ENCODE peak calls at places on chromosome 13, in five cellular contexts. A, Q, N, M and C are unnamed samples.

GRCh38 chr13:111945086-111945485 is 121.9 kb upstream of the SOX1 start:
- DNase-seq in M (no peak), N (no peak), A (no peak), Q (no peak), C (no peak)

GRCh38 chr13:75178436-75178835 is 303.5 kb downstream of the TBC1D4 start:
- DNase-seq in Q (no peak), M (no peak), N (no peak), A (no peak), C (no peak)

GRCh38 chr13:46389985-46390384 is 2.9 kb upstream of the RUBCNL start:
- DNase-seq in M (no peak), Q (peak; percentile 49), A (no peak), N (peak; percentile 34), C (no peak)

GRCh38 chr13:99663908-99664307 is 162.6 kb downstream of the TM9SF2 start:
- DNase-seq in Q (no peak), A (no peak), N (no peak), M (no peak), C (no peak)

GRCh38 chr13:76826527-76826926 is 59.7 kb downstream of the KCTD12 start:
- DNase-seq in N (no peak), A (no peak), Q (no peak), M (no peak), C (no peak)

GRCh38 chr13:72638059-72638815 is 89.2 kb downstream of the MZT1 start:
- DNase-seq in Q (no peak), M (no peak), N (no peak), A (no peak), C (no peak)

GRCh38 chr13:46962286-46962941 is 65.6 kb upstream of the HTR2A start:
- DNase-seq in A (no peak), Q (no peak), N (peak; percentile 68), M (peak; percentile 73), C (peak; percentile 28)

GRCh38 chr13:107964356-107964755 is 251.0 kb downstream of the LIG4 start:
- DNase-seq in N (no peak), Q (no peak), M (no peak), A (no peak), C (no peak)

GRCh38 chr13:27960362-27961226 is 8.5 kb downstream of the CDX2 start:
- DNase-seq in N (peak; percentile 28), A (no peak), Q (peak; percentile 61), M (no peak), C (peak; percentile 18)

GRCh38 chr13:102089177-102089576 is 312.7 kb downstream of the FGF14 start:
- DNase-seq in Q (no peak), M (no peak), N (peak; percentile 52), A (no peak), C (no peak)

GRCh38 chr13:44266305-44266704 is 107.3 kb upstream of the SERP2 start:
- DNase-seq in A (no peak), M (no peak), N (no peak), Q (no peak), C (no peak)

GRCh38 chr13:31385534-31385933 is 185.8 kb downstream of the B3GLCT start:
- DNase-seq in Q (no peak), N (no peak), A (no peak), M (no peak), C (no peak)

GRCh38 chr13:43846496-43846895 is 33.0 kb downstream of the CCDC122 start:
- DNase-seq in Q (no peak), M (peak; percentile 72), A (peak; percentile 44), N (peak; percentile 72), C (peak; percentile 24)

GRCh38 chr13:29925457-29925856 is 75.0 kb upstream of the UBL3 start:
- DNase-seq in M (peak; percentile 78), Q (no peak), A (no peak), N (peak; percentile 89), C (peak; percentile 75)

GRCh38 chr13:95191821-95192220 is 109.4 kb downstream of the ABCC4 start:
- DNase-seq in A (peak; percentile 36), M (peak; percentile 74), Q (peak; percentile 95), N (peak; percentile 90), C (peak; percentile 57)

GRCh38 chr13:77443511-77443910 is 92.0 kb upstream of the SCEL start:
- DNase-seq in M (no peak), N (no peak), A (no peak), Q (no peak), C (no peak)

GRCh38 chr13:57787058-57787791 is 155.7 kb downstream of the PCDH17 start:
- DNase-seq in Q (no peak), N (no peak), M (no peak), A (no peak), C (no peak)

GRCh38 chr13:28609936-28610335 is 49.0 kb upstream of the POMP start:
- DNase-seq in N (peak; percentile 71), Q (no peak), A (peak; percentile 24), M (peak; percentile 87), C (peak; percentile 66)

GRCh38 chr13:52348983-52349780 is 56.8 kb downstream of the THSD1 start:
- DNase-seq in M (peak; percentile 85), A (no peak), N (peak; percentile 85), Q (no peak), C (peak; percentile 72)

GRCh38 chr13:100491164-100491847 is 97.3 kb downstream of the GGACT start:
- DNase-seq in Q (no peak), N (peak; percentile 79), M (peak; percentile 63), A (no peak), C (no peak)

GRCh38 chr13:49220856-49221614 is 897 bp downstream of the MLNR start:
- DNase-seq in M (peak; percentile 12), A (no peak), Q (no peak), N (peak; percentile 45), C (no peak)

GRCh38 chr13:46831588-46832194 is 34.7 kb upstream of the ESD start:
- DNase-seq in M (peak; percentile 58), N (peak; percentile 82), A (no peak), Q (peak; percentile 60), C (peak; percentile 36)

GRCh38 chr13:113152894-113153809 is 5.3 kb upstream of the PROZ start:
- DNase-seq in M (no peak), Q (peak; percentile 36), A (no peak), N (no peak), C (no peak)

GRCh38 chr13:36752673-36753072 is 66.3 kb upstream of the RFXAP start:
- DNase-seq in M (peak; percentile 7), Q (no peak), A (no peak), N (no peak), C (no peak)

GRCh38 chr13:22700488-22700887 is 480.3 kb upstream of the SGCG start:
- DNase-seq in M (no peak), A (no peak), N (no peak), Q (no peak), C (no peak)

GRCh38 chr13:71368301-71368700 is 498.7 kb downstream of the DACH1 start:
- DNase-seq in Q (no peak), N (no peak), M (no peak), A (no peak), C (no peak)

GRCh38 chr13:25608181-25608580 is 236.4 kb downstream of the ATP8A2 start:
- DNase-seq in N (peak; percentile 14), A (no peak), M (no peak), Q (no peak), C (no peak)

GRCh38 chr13:50645092-50645491 is 198.4 kb downstream of the DLEU7 start:
- DNase-seq in N (peak; percentile 25), Q (no peak), M (no peak), A (peak; percentile 70), C (peak; percentile 9)

GRCh38 chr13:41259875-41260501 is 3.4 kb downstream of the MTRF1 start:
- DNase-seq in Q (no peak), N (no peak), M (no peak), A (no peak), C (no peak)

GRCh38 chr13:93098972-93099371 is 127.6 kb upstream of the GPC6 start:
- DNase-seq in M (no peak), N (no peak), Q (no peak), A (no peak), C (no peak)

GRCh38 chr13:67045357-67045756 is 184.8 kb downstream of the PCDH9 start:
- DNase-seq in A (no peak), N (peak; percentile 11), Q (no peak), M (no peak), C (no peak)

GRCh38 chr13:67048793-67049150 is 181.4 kb downstream of the PCDH9 start:
- DNase-seq in N (peak; percentile 78), M (peak; percentile 82), Q (no peak), A (peak; percentile 16), C (no peak)

GRCh38 chr13:67043901-67044300 is 186.2 kb downstream of the PCDH9 start:
- DNase-seq in A (no peak), M (peak; percentile 57), Q (no peak), N (peak; percentile 73), C (no peak)

GRCh38 chr13:67049744-67050143 is 180.4 kb downstream of the PCDH9 start:
- DNase-seq in Q (no peak), M (no peak), N (no peak), A (no peak), C (no peak)

GRCh38 chr13:67048084-67048792 is 181.9 kb downstream of the PCDH9 start:
- DNase-seq in N (peak; percentile 72), M (peak; percentile 93), A (peak; percentile 34), Q (no peak), C (no peak)
- TF ChIP-seq CTCF in N (no peak), M (no peak), A (no peak), Q (peak; percentile 21), C (no peak)

GRCh38 chr13:23705578-23705977 is 135.4 kb downstream of the TNFRSF19 start:
- DNase-seq in N (peak; percentile 68), M (peak; percentile 68), A (no peak), Q (no peak), C (no peak)

GRCh38 chr13:23711355-23711754 is 141.1 kb downstream of the TNFRSF19 start:
- DNase-seq in N (no peak), Q (no peak), M (no peak), A (no peak), C (no peak)

GRCh38 chr13:23710366-23710765 is 140.2 kb downstream of the TNFRSF19 start:
- DNase-seq in N (no peak), M (peak; percentile 24), A (no peak), Q (no peak), C (no peak)

GRCh38 chr13:23707674-23708073 is 137.5 kb downstream of the TNFRSF19 start:
- DNase-seq in N (peak; percentile 68), M (peak; percentile 49), Q (no peak), A (no peak), C (peak; percentile 46)

GRCh38 chr13:23709521-23709920 is 139.3 kb downstream of the TNFRSF19 start:
- DNase-seq in Q (no peak), A (no peak), N (peak; percentile 43), M (peak; percentile 25), C (peak; percentile 40)
- TF ChIP-seq CTCF in Q (no peak), A (no peak), N (no peak), M (peak; percentile 44), C (peak; percentile 52)

GRCh38 chr13:45267215-45267614 is 66.4 kb upstream of the KCTD4 start:
- DNase-seq in N (no peak), A (no peak), Q (no peak), M (no peak), C (no peak)

GRCh38 chr13:45269204-45269603 is 68.4 kb upstream of the KCTD4 start:
- DNase-seq in M (peak; percentile 20), Q (no peak), A (no peak), N (no peak), C (no peak)
- TF ChIP-seq CTCF in M (no peak), Q (no peak), A (no peak), N (no peak), C (peak; percentile 21)

DNA sequence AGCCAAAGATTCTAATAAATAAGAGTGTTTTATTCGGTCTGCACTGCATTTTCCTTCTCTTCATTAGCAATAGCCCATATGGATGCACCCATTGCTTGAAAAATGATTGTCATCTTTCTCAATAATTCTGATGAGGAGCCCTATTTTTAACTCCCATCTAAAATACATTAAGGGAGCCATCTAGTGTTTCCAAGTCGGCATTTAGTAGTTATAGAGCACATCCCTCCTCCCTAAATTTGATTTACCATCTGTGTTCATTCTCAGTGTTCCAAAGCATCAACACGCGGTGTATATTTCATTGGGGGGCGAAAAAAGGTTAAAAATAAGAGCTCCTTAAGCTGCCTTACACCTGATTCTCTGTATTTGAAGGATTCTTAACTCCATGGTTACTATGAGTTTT is 119.2 kb upstream of the IPO5 start:
- DNase-seq in M (no peak), Q (no peak), N (peak; percentile 13), A (no peak), C (no peak)
- TF ChIP-seq CTCF in M (no peak), Q (no peak), N (no peak), A (no peak), C (no peak)